ENCODE peak calls at places on chromosome 18, in five cellular contexts. One of them, this sample, is unnamed.

GRCh38 chr18:46768166-46768921 is 11.5 kb upstream of the ST8SIA5 start:
- DNase-seq in vagina: no peak
- DNase-seq in IMR-90: no peak
- DNase-seq in choroid plexus epithelial cell: no peak
- DNase-seq in foreskin fibroblast: no peak
- DNase-seq in this sample: no peak

GRCh38 chr18:13377496-13377895 is 158.9 kb downstream of the LDLRAD4 start:
- DNase-seq in choroid plexus epithelial cell: peak
- DNase-seq in vagina: no peak
- DNase-seq in IMR-90: peak
- DNase-seq in foreskin fibroblast: no peak
- DNase-seq in this sample: no peak

GRCh38 chr18:57827646-57828045 is 24.5 kb upstream of the ATP8B1 start:
- DNase-seq in IMR-90: no peak
- DNase-seq in foreskin fibroblast: no peak
- DNase-seq in vagina: no peak
- DNase-seq in choroid plexus epithelial cell: no peak
- DNase-seq in this sample: no peak

GRCh38 chr18:74544898-74545297 is 10.6 kb downstream of the CNDP1 start:
- DNase-seq in IMR-90: no peak
- DNase-seq in foreskin fibroblast: no peak
- DNase-seq in choroid plexus epithelial cell: no peak
- DNase-seq in vagina: no peak
- DNase-seq in this sample: no peak

GRCh38 chr18:58024139-58024538 is 19.9 kb upstream of the NEDD4L start:
- DNase-seq in IMR-90: no peak
- DNase-seq in choroid plexus epithelial cell: no peak
- DNase-seq in vagina: no peak
- DNase-seq in foreskin fibroblast: no peak
- DNase-seq in this sample: no peak

GRCh38 chr18:70296289-70296688 is 7.4 kb downstream of the SOCS6 start:
- DNase-seq in foreskin fibroblast: no peak
- DNase-seq in IMR-90: no peak
- DNase-seq in vagina: no peak
- DNase-seq in choroid plexus epithelial cell: no peak
- DNase-seq in this sample: no peak

GRCh38 chr18:58845913-58846312 is 18.8 kb upstream of the ZNF532 start:
- DNase-seq in foreskin fibroblast: no peak
- DNase-seq in vagina: no peak
- DNase-seq in IMR-90: no peak
- DNase-seq in choroid plexus epithelial cell: no peak
- DNase-seq in this sample: no peak

GRCh38 chr18:48803951-48804855 is 146.6 kb downstream of the SMAD7 start:
- DNase-seq in IMR-90: no peak
- DNase-seq in vagina: peak
- DNase-seq in foreskin fibroblast: no peak
- DNase-seq in choroid plexus epithelial cell: no peak
- DNase-seq in this sample: no peak

GRCh38 chr18:24560511-24560981 is 100.1 kb downstream of the HRH4 start:
- DNase-seq in choroid plexus epithelial cell: no peak
- DNase-seq in foreskin fibroblast: no peak
- DNase-seq in vagina: no peak
- DNase-seq in IMR-90: no peak
- DNase-seq in this sample: no peak

GRCh38 chr18:23634692-23635091 is 28.0 kb downstream of the ANKRD29 start:
- DNase-seq in vagina: no peak
- DNase-seq in IMR-90: no peak
- DNase-seq in choroid plexus epithelial cell: peak
- DNase-seq in foreskin fibroblast: no peak
- DNase-seq in this sample: no peak

GRCh38 chr18:45320724-45321123 is 294.6 kb upstream of the SLC14A2 start:
- DNase-seq in IMR-90: no peak
- DNase-seq in vagina: no peak
- DNase-seq in foreskin fibroblast: no peak
- DNase-seq in choroid plexus epithelial cell: peak
- DNase-seq in this sample: no peak

GRCh38 chr18:55694291-55694690 is 106.3 kb upstream of the TCF4 start:
- DNase-seq in IMR-90: peak
- DNase-seq in vagina: no peak
- DNase-seq in foreskin fibroblast: peak
- DNase-seq in choroid plexus epithelial cell: peak
- DNase-seq in this sample: peak

GRCh38 chr18:28125051-28125450 is 51.9 kb downstream of the CDH2 start:
- DNase-seq in choroid plexus epithelial cell: peak
- DNase-seq in IMR-90: no peak
- DNase-seq in foreskin fibroblast: no peak
- DNase-seq in vagina: no peak
- DNase-seq in this sample: no peak

GRCh38 chr18:46756559-46757201 is at the start of gene ST8SIA5:
- DNase-seq in choroid plexus epithelial cell: no peak
- DNase-seq in foreskin fibroblast: no peak
- DNase-seq in IMR-90: no peak
- DNase-seq in vagina: no peak
- DNase-seq in this sample: no peak

GRCh38 chr18:5841518-5841917 is 53.8 kb downstream of the TMEM200C start:
- DNase-seq in vagina: no peak
- DNase-seq in IMR-90: no peak
- DNase-seq in choroid plexus epithelial cell: peak
- DNase-seq in foreskin fibroblast: no peak
- DNase-seq in this sample: no peak
- TF ChIP-seq CTCF in vagina: no peak
- TF ChIP-seq CTCF in IMR-90: no peak
- TF ChIP-seq CTCF in choroid plexus epithelial cell: peak
- TF ChIP-seq CTCF in foreskin fibroblast: no peak
- TF ChIP-seq CTCF in this sample: no peak

DNA sequence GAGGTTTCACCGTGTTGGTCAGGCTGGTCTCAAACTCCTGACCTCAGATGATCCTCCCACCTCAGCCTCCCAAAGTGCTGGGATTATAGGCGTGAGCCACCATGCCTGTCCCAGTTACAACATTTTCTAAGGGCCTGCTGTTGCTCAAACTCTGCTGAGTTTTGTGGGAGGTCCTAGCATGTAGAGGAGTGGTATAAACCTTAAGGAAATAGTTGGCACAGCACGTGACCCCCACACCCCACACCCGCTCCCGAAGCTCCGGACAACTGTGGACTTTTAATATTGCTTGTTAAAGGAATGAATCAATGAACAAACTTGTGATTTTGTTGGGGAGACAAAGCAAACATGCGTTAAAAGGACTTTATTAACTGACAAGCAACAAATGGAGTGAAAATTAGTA is 137.8 kb upstream of the GATA6 start:
- DNase-seq in vagina: no peak
- DNase-seq in IMR-90: no peak
- DNase-seq in choroid plexus epithelial cell: no peak
- DNase-seq in foreskin fibroblast: no peak
- DNase-seq in this sample: no peak
- TF ChIP-seq CTCF in vagina: no peak
- TF ChIP-seq CTCF in IMR-90: no peak
- TF ChIP-seq CTCF in choroid plexus epithelial cell: no peak
- TF ChIP-seq CTCF in foreskin fibroblast: no peak
- TF ChIP-seq CTCF in this sample: no peak

GRCh38 chr18:22489694-22490093 is 72.0 kb upstream of the CTAGE1 start:
- DNase-seq in choroid plexus epithelial cell: no peak
- DNase-seq in vagina: no peak
- DNase-seq in foreskin fibroblast: no peak
- DNase-seq in IMR-90: peak
- DNase-seq in this sample: peak

GRCh38 chr18:22488554-22488953 is 70.8 kb upstream of the CTAGE1 start:
- DNase-seq in foreskin fibroblast: no peak
- DNase-seq in vagina: no peak
- DNase-seq in IMR-90: no peak
- DNase-seq in choroid plexus epithelial cell: no peak
- DNase-seq in this sample: no peak

GRCh38 chr18:22493940-22494339 is 76.2 kb upstream of the CTAGE1 start:
- DNase-seq in choroid plexus epithelial cell: peak
- DNase-seq in vagina: no peak
- DNase-seq in IMR-90: peak
- DNase-seq in foreskin fibroblast: no peak
- DNase-seq in this sample: peak

GRCh38 chr18:22493255-22493654 is 75.5 kb upstream of the CTAGE1 start:
- DNase-seq in foreskin fibroblast: no peak
- DNase-seq in choroid plexus epithelial cell: no peak
- DNase-seq in vagina: no peak
- DNase-seq in IMR-90: no peak
- DNase-seq in this sample: no peak

DNA sequence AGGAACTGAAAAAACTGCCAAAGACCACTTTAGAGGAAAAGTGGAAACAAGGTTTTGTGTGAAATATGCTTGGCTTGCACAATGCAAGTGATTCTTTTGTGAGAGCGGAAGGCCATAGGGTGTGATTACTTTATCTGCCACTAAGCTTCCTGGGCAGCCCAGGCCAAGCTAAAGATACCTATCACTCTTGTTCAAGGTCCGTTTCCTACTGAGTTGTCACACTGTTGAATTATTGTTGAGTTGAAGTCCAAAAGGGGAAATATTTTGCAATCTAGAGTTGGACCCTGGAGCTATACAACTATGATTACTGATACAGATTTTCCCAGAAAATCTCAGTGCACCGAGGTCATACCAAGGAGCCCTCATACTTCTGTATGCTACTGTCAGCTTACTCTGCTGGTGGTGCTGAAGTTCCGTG is 72.7 kb upstream of the CTAGE1 start:
- DNase-seq in IMR-90: no peak
- DNase-seq in choroid plexus epithelial cell: no peak
- DNase-seq in foreskin fibroblast: no peak
- DNase-seq in vagina: no peak
- DNase-seq in this sample: no peak
- TF ChIP-seq CTCF in IMR-90: no peak
- TF ChIP-seq CTCF in choroid plexus epithelial cell: no peak
- TF ChIP-seq CTCF in foreskin fibroblast: no peak
- TF ChIP-seq CTCF in vagina: no peak
- TF ChIP-seq CTCF in this sample: no peak

DNA sequence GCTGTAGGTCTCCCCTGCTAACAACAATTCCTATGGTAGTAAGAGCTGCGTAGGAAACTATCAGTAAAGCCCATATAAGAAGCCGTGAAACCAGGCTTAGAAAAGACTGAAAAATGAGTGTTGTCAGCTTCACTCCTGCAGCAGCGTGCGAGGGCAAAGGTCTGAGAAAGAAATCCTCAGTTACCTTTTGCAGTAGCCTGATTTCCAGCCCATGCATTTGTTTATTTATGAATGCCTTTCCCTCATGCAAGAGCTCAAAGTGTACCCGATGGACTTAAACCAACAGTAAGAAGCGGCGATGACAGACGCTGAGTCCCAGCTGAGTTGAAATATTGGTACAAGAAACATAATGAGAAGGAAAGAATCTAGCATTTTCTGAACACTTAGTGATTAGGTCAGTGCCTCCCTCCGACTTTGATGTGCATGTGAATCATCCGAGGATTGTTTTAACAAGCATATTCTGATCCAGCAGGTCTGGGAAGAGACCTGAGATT is 15.0 kb upstream of the POLI start:
- DNase-seq in choroid plexus epithelial cell: peak
- DNase-seq in vagina: no peak
- DNase-seq in foreskin fibroblast: peak
- DNase-seq in IMR-90: peak
- DNase-seq in this sample: peak
- TF ChIP-seq CTCF in choroid plexus epithelial cell: no peak
- TF ChIP-seq CTCF in vagina: no peak
- TF ChIP-seq CTCF in foreskin fibroblast: no peak
- TF ChIP-seq CTCF in IMR-90: no peak
- TF ChIP-seq CTCF in this sample: no peak

GRCh38 chr18:76571689-76572088 is 76.6 kb upstream of the ZNF516 start:
- DNase-seq in choroid plexus epithelial cell: no peak
- DNase-seq in vagina: no peak
- DNase-seq in foreskin fibroblast: no peak
- DNase-seq in IMR-90: no peak
- DNase-seq in this sample: no peak

GRCh38 chr18:76567835-76568445 is 72.9 kb upstream of the ZNF516 start:
- DNase-seq in vagina: no peak
- DNase-seq in IMR-90: no peak
- DNase-seq in choroid plexus epithelial cell: no peak
- DNase-seq in foreskin fibroblast: no peak
- DNase-seq in this sample: no peak

GRCh38 chr18:76569644-76570415 is 74.8 kb upstream of the ZNF516 start:
- DNase-seq in IMR-90: no peak
- DNase-seq in vagina: no peak
- DNase-seq in foreskin fibroblast: no peak
- DNase-seq in choroid plexus epithelial cell: no peak
- DNase-seq in this sample: no peak

GRCh38 chr18:76566987-76567386 is 71.9 kb upstream of the ZNF516 start:
- DNase-seq in IMR-90: no peak
- DNase-seq in vagina: no peak
- DNase-seq in choroid plexus epithelial cell: no peak
- DNase-seq in foreskin fibroblast: no peak
- DNase-seq in this sample: no peak

GRCh38 chr18:76568726-76569125 is 73.7 kb upstream of the ZNF516 start:
- DNase-seq in foreskin fibroblast: no peak
- DNase-seq in vagina: no peak
- DNase-seq in IMR-90: no peak
- DNase-seq in choroid plexus epithelial cell: peak
- DNase-seq in this sample: no peak
- TF ChIP-seq CTCF in foreskin fibroblast: no peak
- TF ChIP-seq CTCF in vagina: no peak
- TF ChIP-seq CTCF in IMR-90: no peak
- TF ChIP-seq CTCF in choroid plexus epithelial cell: no peak
- TF ChIP-seq CTCF in this sample: no peak

GRCh38 chr18:42883177-42883576 is 232.3 kb downstream of the RIT2 start:
- DNase-seq in IMR-90: no peak
- DNase-seq in foreskin fibroblast: no peak
- DNase-seq in vagina: no peak
- DNase-seq in choroid plexus epithelial cell: no peak
- DNase-seq in this sample: no peak
- TF ChIP-seq CTCF in IMR-90: no peak
- TF ChIP-seq CTCF in foreskin fibroblast: no peak
- TF ChIP-seq CTCF in vagina: no peak
- TF ChIP-seq CTCF in choroid plexus epithelial cell: no peak
- TF ChIP-seq CTCF in this sample: no peak

GRCh38 chr18:10437837-10438236 is 16.6 kb upstream of the APCDD1 start:
- DNase-seq in choroid plexus epithelial cell: no peak
- DNase-seq in foreskin fibroblast: no peak
- DNase-seq in vagina: no peak
- DNase-seq in IMR-90: no peak
- DNase-seq in this sample: no peak
- TF ChIP-seq CTCF in choroid plexus epithelial cell: no peak
- TF ChIP-seq CTCF in foreskin fibroblast: no peak
- TF ChIP-seq CTCF in vagina: no peak
- TF ChIP-seq CTCF in IMR-90: no peak
- TF ChIP-seq CTCF in this sample: peak

GRCh38 chr18:51767293-51767692 is 569.8 kb upstream of the MEX3C start:
- DNase-seq in IMR-90: no peak
- DNase-seq in choroid plexus epithelial cell: no peak
- DNase-seq in foreskin fibroblast: no peak
- DNase-seq in vagina: no peak
- DNase-seq in this sample: no peak
- TF ChIP-seq CTCF in IMR-90: no peak
- TF ChIP-seq CTCF in choroid plexus epithelial cell: no peak
- TF ChIP-seq CTCF in foreskin fibroblast: no peak
- TF ChIP-seq CTCF in vagina: no peak
- TF ChIP-seq CTCF in this sample: no peak

This sample was measured in HFFc6.